ENCODE peak calls at places on chromosomes 5 and 9, in nine cellular contexts. N, U, J, Y, E, L, G, F and A are unnamed samples.

GRCh38 chr9:16152276-16153065 is 599.6 kb downstream of the CCDC171 start:
- DNase-seq in N (no peak), U (no peak), J (no peak), Y (no peak), E (no peak), L (no peak), G (no peak), F (no peak), A (no peak)

GRCh38 chr5:119269061-119269579 is 86.7 kb upstream of the TNFAIP8 start:
- DNase-seq in N (no peak), U (peak), J (peak), Y (peak), E (peak), L (peak), G (peak), F (peak), A (peak)

GRCh38 chr5:67998709-67999251 is 216.8 kb upstream of the PIK3R1 start:
- DNase-seq in N (no peak), U (peak), J (peak), Y (peak), E (peak), L (no peak), G (no peak), F (peak), A (peak)

GRCh38 chr9:110125207-110125751 is 82.7 kb downstream of the C9orf152 start:
- DNase-seq in N (peak), U (peak), J (peak), Y (peak), E (peak), L (peak), G (peak), F (peak), A (peak)

GRCh38 chr9:89449261-89449671 is 48.6 kb downstream of the SEMA4D start:
- DNase-seq in N (no peak), U (no peak), J (no peak), Y (no peak), E (no peak), L (no peak), G (no peak), F (no peak), A (no peak)

GRCh38 chr5:38556115-38556598 is 289 bp downstream of the LIFR start:
- DNase-seq in N (peak), U (no peak), J (no peak), Y (no peak), E (no peak), L (no peak), G (no peak), F (no peak), A (no peak)

GRCh38 chr9:15240927-15241326 is 66.1 kb downstream of the TTC39B start:
- DNase-seq in N (no peak), U (no peak), J (no peak), Y (no peak), E (no peak), L (no peak), G (no peak), F (no peak), A (no peak)

GRCh38 chr5:177447611-177448243 is 1.1 kb downstream of the PRR7 start:
- DNase-seq in N (peak), U (peak), J (peak), Y (no peak), E (peak), L (no peak), G (peak), F (peak), A (peak)

GRCh38 chr9:105242557-105242956 is 1.9 kb upstream of the SLC44A1 start:
- DNase-seq in N (no peak), U (no peak), J (no peak), Y (no peak), E (no peak), L (no peak), G (no peak), F (no peak), A (no peak)

GRCh38 chr9:97930972-97931371 is 7.0 kb downstream of the HEMGN start:
- DNase-seq in N (no peak), U (no peak), J (no peak), Y (no peak), E (no peak), L (no peak), G (no peak), F (no peak), A (no peak)

GRCh38 chr9:27519466-27520465 is 4.3 kb upstream of the IFNK start:
- DNase-seq in N (no peak), U (no peak), J (no peak), Y (no peak), E (no peak), L (no peak), G (no peak), F (no peak), A (no peak)

GRCh38 chr9:127074561-127075548 is 47.6 kb downstream of the ANGPTL2 start:
- DNase-seq in N (no peak), U (peak), J (no peak), Y (no peak), E (peak), L (no peak), G (no peak), F (no peak), A (no peak)

GRCh38 chr5:126975791-126976190 is 54.6 kb downstream of the MARCHF3 start:
- DNase-seq in N (no peak), U (no peak), J (no peak), Y (no peak), E (no peak), L (no peak), G (no peak), F (no peak), A (no peak)

GRCh38 chr5:170632985-170633234 is 129.1 kb downstream of the KCNIP1 start:
- DNase-seq in N (no peak), U (peak), J (no peak), Y (peak), E (peak), L (peak), G (no peak), F (peak), A (no peak)

GRCh38 chr5:94526708-94527107 is 91.7 kb downstream of the KIAA0825 start:
- DNase-seq in N (no peak), U (no peak), J (no peak), Y (no peak), E (no peak), L (no peak), G (no peak), F (no peak), A (no peak)

GRCh38 chr5:94517490-94518108 is 100.8 kb downstream of the KIAA0825 start:
- DNase-seq in N (no peak), U (no peak), J (peak), Y (no peak), E (no peak), L (no peak), G (no peak), F (no peak), A (no peak)

GRCh38 chr5:94524841-94525697 is 93.3 kb downstream of the KIAA0825 start:
- DNase-seq in N (peak), U (no peak), J (peak), Y (no peak), E (no peak), L (no peak), G (peak), F (no peak), A (no peak)

GRCh38 chr5:94523018-94523417 is 95.4 kb downstream of the KIAA0825 start:
- DNase-seq in N (no peak), U (no peak), J (no peak), Y (no peak), E (no peak), L (no peak), G (no peak), F (no peak), A (no peak)

GRCh38 chr5:94522099-94522498 is 96.3 kb downstream of the KIAA0825 start:
- DNase-seq in N (no peak), U (no peak), J (peak), Y (no peak), E (no peak), L (no peak), G (no peak), F (no peak), A (no peak)
- H3K27ac ChIP-seq in N (no peak), U (no peak), J (no peak), Y (no peak), E (no peak), L (no peak), G (no peak), F (no peak), A (no peak)

DNA sequence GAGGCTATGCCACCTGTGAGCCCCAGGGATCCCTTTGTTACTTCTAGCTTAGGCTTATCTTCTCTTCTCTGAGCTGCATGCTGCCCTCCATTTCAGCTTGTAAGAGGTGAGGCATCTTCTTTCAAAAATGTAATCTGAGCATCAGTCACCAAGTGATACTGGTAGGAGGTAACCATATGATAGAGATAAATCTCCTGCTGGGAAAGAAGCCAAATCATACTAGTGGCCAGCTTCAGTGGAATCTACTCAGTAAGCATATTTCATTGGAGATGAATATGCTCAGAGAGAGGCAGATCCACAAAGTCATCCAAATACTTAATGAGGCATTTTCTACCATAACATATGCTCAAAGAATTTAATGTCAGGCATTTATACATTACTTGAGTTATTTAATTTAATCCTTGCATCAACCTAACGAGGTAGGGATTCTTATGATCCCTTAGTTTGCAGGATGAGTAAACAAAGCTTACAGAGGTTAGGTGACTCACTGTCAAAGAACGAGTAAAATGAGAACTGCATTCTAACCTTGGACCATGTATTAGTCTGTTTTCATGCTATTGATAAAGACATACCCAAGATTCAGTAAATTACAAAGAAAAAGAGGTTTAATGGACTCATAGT is 50.9 kb upstream of the DMRTA1 start:
- DNase-seq in N (peak), U (no peak), J (peak), Y (no peak), E (no peak), L (no peak), G (peak), F (no peak), A (no peak)
- TF ChIP-seq POLR2A in N (no peak), U (no peak), J (no peak), Y (no peak), E (no peak), L (no peak), G (no peak), F (no peak), A (no peak)

DNA sequence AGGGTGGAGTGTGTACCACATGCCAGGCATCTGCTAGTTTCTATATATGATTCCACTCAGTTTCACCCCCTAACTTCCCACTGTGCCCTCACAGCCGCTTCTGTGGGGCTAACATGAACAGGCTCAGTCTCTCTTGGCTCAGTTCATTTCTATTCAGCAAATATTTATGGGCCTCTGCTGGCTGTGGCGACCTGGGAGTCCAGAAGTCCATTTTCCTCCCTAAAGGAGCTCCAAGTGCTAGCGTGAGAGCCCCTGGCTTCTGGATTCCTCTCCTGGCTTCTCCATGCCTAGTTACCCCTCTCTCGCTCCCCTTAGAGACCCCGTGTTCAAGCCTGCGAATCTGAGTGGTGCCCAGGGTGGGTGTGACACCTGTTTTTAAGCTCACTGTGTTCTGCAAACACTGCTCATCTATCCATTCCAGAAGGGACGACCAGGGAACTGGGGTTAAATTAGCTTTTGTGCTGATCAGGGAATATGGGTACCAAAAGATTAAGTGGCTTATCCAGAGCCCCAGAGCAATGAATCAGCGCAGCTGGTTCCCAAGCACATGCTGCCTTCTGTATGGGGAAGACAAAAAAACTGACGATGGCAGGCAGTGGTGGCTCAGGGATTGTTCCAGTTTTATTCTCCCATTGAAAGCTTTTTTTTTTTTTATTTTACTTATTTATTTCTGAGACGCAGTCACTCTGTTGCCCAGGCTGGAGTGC is 57.6 kb downstream of the HMCN2 start:
- DNase-seq in N (no peak), U (no peak), J (no peak), Y (no peak), E (no peak), L (no peak), G (no peak), F (peak), A (no peak)
- H3K27ac ChIP-seq in N (no peak), U (peak), J (no peak), Y (peak), E (no peak), L (no peak), G (no peak), F (peak), A (no peak)

DNA sequence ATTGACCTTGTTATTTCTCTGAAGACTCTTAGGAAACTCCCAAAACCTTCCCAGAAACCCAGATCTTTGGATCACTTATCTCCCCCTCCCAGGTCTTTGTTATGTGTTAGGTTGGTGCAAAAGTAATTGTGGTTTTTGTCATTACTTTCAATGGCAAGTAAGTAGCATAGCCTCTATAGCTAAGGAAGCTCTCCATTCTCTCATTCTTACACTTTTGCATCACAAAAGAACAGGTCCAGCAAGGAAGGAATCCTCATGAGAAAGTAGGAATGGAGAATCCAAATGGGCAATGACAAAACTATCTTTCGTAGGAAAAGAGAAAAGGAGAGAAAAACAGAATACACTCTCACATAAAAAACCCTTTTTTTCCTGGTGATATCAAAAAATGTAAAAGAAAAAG is 81.3 kb upstream of the ELAVL2 start:
- DNase-seq in N (no peak), U (no peak), J (no peak), Y (no peak), E (no peak), L (no peak), G (no peak), F (no peak), A (no peak)
- TF ChIP-seq POLR2A in N (no peak), U (no peak), J (no peak), Y (no peak), E (no peak), L (no peak), G (no peak), F (no peak), A (no peak)

GRCh38 chr5:134567651-134568338 is 42.3 kb downstream of the JADE2 start:
- DNase-seq in N (no peak), U (peak), J (peak), Y (peak), E (no peak), L (peak), G (no peak), F (peak), A (no peak)
- H3K27ac ChIP-seq in N (peak), U (peak), J (no peak), Y (peak), E (peak), L (no peak), G (no peak), F (peak), A (peak)

GRCh38 chr5:140549237-140550144 is 2.0 kb downstream of the EIF4EBP3 start:
- DNase-seq in N (no peak), U (peak), J (peak), Y (peak), E (peak), L (no peak), G (no peak), F (no peak), A (peak)

GRCh38 chr5:140546851-140547507 is 483 bp upstream of the EIF4EBP3 start:
- DNase-seq in N (no peak), U (no peak), J (no peak), Y (peak), E (peak), L (no peak), G (peak), F (peak), A (peak)

GRCh38 chr5:140548300-140548688 is 832 bp downstream of the EIF4EBP3 start:
- DNase-seq in N (no peak), U (no peak), J (no peak), Y (peak), E (peak), L (no peak), G (no peak), F (no peak), A (no peak)

GRCh38 chr5:140548791-140549190 is 1.3 kb downstream of the EIF4EBP3 start:
- DNase-seq in N (no peak), U (peak), J (no peak), Y (no peak), E (peak), L (no peak), G (no peak), F (no peak), A (no peak)

GRCh38 chr5:140547508-140548299 is at the start of gene EIF4EBP3:
- DNase-seq in N (peak), U (peak), J (peak), Y (peak), E (peak), L (peak), G (peak), F (peak), A (peak)
- TF ChIP-seq POLR2A in N (no peak), U (peak), J (peak), Y (peak), E (peak), L (peak), G (peak), F (peak), A (peak)

DNA sequence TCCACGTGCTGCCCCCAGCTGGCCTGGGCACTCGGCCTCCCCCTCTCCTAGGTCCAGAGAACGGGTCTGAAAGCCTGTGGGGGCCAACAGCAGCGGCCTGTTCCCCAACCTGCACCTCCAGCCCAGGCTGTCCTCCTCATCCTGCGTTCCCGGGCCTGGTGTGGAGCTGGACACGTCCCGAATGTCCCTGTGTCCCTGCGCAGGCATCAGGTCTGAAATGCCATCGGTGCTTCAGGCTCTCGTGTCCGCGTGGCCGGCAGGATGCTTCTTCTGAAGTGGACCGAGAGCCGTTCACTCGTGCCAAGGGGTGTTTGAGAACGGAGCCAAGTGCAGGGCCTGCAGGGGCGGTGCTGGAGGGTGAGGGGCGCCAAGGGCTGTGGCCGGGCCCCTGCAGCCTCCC is 24.7 kb upstream of the UBAC1 start:
- DNase-seq in N (no peak), U (no peak), J (no peak), Y (no peak), E (no peak), L (no peak), G (no peak), F (no peak), A (no peak)
- H3K27ac ChIP-seq in N (no peak), U (no peak), J (no peak), Y (no peak), E (no peak), L (no peak), G (no peak), F (no peak), A (no peak)

GRCh38 chr9:21334969-21335632 is at the start of gene KLHL9:
- DNase-seq in N (peak), U (peak), J (peak), Y (peak), E (peak), L (peak), G (peak), F (peak), A (peak)
- TF ChIP-seq POLR2A in N (peak), U (peak), J (peak), Y (peak), E (peak), L (peak), G (peak), F (peak), A (peak)